ENCODE peak calls at places on chromosome 1, in eight cellular contexts. One of them, this sample, is unnamed.

GRCh38 chr1:206833131-206833530 is 32.3 kb upstream of the IL20 start:
- DNase-seq in mammary epithelial cell: no peak
- DNase-seq in body of pancreas: no peak
- DNase-seq in ovary: no peak
- DNase-seq in bronchial epithelial cell: no peak
- DNase-seq in Peyer's patch: no peak
- DNase-seq in cardiac muscle cell: no peak
- DNase-seq in GM12878: no peak
- DNase-seq in this sample: no peak

GRCh38 chr1:234927968-234928635 is 200.5 kb downstream of the TOMM20 start:
- DNase-seq in mammary epithelial cell: no peak
- DNase-seq in body of pancreas: no peak
- DNase-seq in ovary: no peak
- DNase-seq in bronchial epithelial cell: no peak
- DNase-seq in Peyer's patch: no peak
- DNase-seq in cardiac muscle cell: no peak
- DNase-seq in GM12878: no peak
- DNase-seq in this sample: no peak

GRCh38 chr1:10794724-10795304 is 1.6 kb downstream of the CASZ1 start:
- DNase-seq in mammary epithelial cell: peak; percentile 30
- DNase-seq in body of pancreas: no peak
- DNase-seq in ovary: no peak
- DNase-seq in bronchial epithelial cell: no peak
- DNase-seq in Peyer's patch: no peak
- DNase-seq in cardiac muscle cell: no peak
- DNase-seq in GM12878: no peak
- DNase-seq in this sample: no peak

GRCh38 chr1:43455205-43455889 is 1.6 kb upstream of the HYI start:
- DNase-seq in mammary epithelial cell: no peak
- DNase-seq in body of pancreas: peak; percentile 55
- DNase-seq in ovary: no peak
- DNase-seq in bronchial epithelial cell: no peak
- DNase-seq in Peyer's patch: no peak
- DNase-seq in cardiac muscle cell: no peak
- DNase-seq in GM12878: no peak
- DNase-seq in this sample: no peak

GRCh38 chr1:167342846-167343245 is 122.2 kb downstream of the POU2F1 start:
- DNase-seq in mammary epithelial cell: no peak
- DNase-seq in body of pancreas: no peak
- DNase-seq in ovary: no peak
- DNase-seq in bronchial epithelial cell: peak; percentile 47
- DNase-seq in Peyer's patch: no peak
- DNase-seq in cardiac muscle cell: no peak
- DNase-seq in GM12878: no peak
- DNase-seq in this sample: no peak

GRCh38 chr1:228158151-228158571 is 7.4 kb upstream of the IBA57 start:
- DNase-seq in mammary epithelial cell: no peak
- DNase-seq in body of pancreas: no peak
- DNase-seq in ovary: no peak
- DNase-seq in bronchial epithelial cell: no peak
- DNase-seq in Peyer's patch: no peak
- DNase-seq in cardiac muscle cell: peak; percentile 13
- DNase-seq in GM12878: no peak
- DNase-seq in this sample: no peak

GRCh38 chr1:175742790-175743459 is 470 bp downstream of the TNR start:
- DNase-seq in mammary epithelial cell: peak; percentile 45
- DNase-seq in body of pancreas: no peak
- DNase-seq in ovary: no peak
- DNase-seq in bronchial epithelial cell: peak; percentile 5
- DNase-seq in Peyer's patch: no peak
- DNase-seq in cardiac muscle cell: peak; percentile 71
- DNase-seq in GM12878: no peak
- DNase-seq in this sample: peak; percentile 12

GRCh38 chr1:96596226-96596625 is 125.4 kb upstream of the PTBP2 start:
- DNase-seq in mammary epithelial cell: peak; percentile 21
- DNase-seq in body of pancreas: no peak
- DNase-seq in ovary: no peak
- DNase-seq in bronchial epithelial cell: peak; percentile 18
- DNase-seq in Peyer's patch: no peak
- DNase-seq in cardiac muscle cell: peak; percentile 59
- DNase-seq in GM12878: no peak
- DNase-seq in this sample: no peak

GRCh38 chr1:245551536-245551935 is 396.8 kb downstream of the KIF26B start:
- DNase-seq in mammary epithelial cell: no peak
- DNase-seq in body of pancreas: no peak
- DNase-seq in ovary: no peak
- DNase-seq in bronchial epithelial cell: no peak
- DNase-seq in Peyer's patch: no peak
- DNase-seq in cardiac muscle cell: no peak
- DNase-seq in GM12878: no peak
- DNase-seq in this sample: no peak

GRCh38 chr1:116853680-116854191 is 56.0 kb upstream of the PTGFRN start:
- DNase-seq in mammary epithelial cell: peak; percentile 83
- DNase-seq in body of pancreas: peak; percentile 72
- DNase-seq in ovary: no peak
- DNase-seq in bronchial epithelial cell: peak; percentile 96
- DNase-seq in Peyer's patch: no peak
- DNase-seq in cardiac muscle cell: peak; percentile 66
- DNase-seq in GM12878: no peak
- DNase-seq in this sample: peak; percentile 88

GRCh38 chr1:172723251-172723650 is 64.3 kb downstream of the FASLG start:
- DNase-seq in mammary epithelial cell: no peak
- DNase-seq in body of pancreas: no peak
- DNase-seq in ovary: no peak
- DNase-seq in bronchial epithelial cell: no peak
- DNase-seq in Peyer's patch: no peak
- DNase-seq in cardiac muscle cell: peak; percentile 55
- DNase-seq in GM12878: no peak
- DNase-seq in this sample: no peak

GRCh38 chr1:228001738-228002535 is 4.9 kb upstream of the WNT3A start:
- DNase-seq in mammary epithelial cell: no peak
- DNase-seq in body of pancreas: no peak
- DNase-seq in ovary: no peak
- DNase-seq in bronchial epithelial cell: no peak
- DNase-seq in Peyer's patch: no peak
- DNase-seq in cardiac muscle cell: no peak
- DNase-seq in GM12878: no peak
- DNase-seq in this sample: no peak

GRCh38 chr1:206489980-206490534 is 17.3 kb upstream of the RASSF5 start:
- DNase-seq in mammary epithelial cell: peak; percentile 47
- DNase-seq in body of pancreas: peak; percentile 88
- DNase-seq in ovary: peak; percentile 70
- DNase-seq in bronchial epithelial cell: peak; percentile 47
- DNase-seq in Peyer's patch: peak; percentile 64
- DNase-seq in cardiac muscle cell: peak; percentile 86
- DNase-seq in GM12878: no peak
- DNase-seq in this sample: no peak

GRCh38 chr1:28328228-28328648 is 602 bp upstream of the MED18 start:
- DNase-seq in mammary epithelial cell: no peak
- DNase-seq in body of pancreas: no peak
- DNase-seq in ovary: peak; percentile 17
- DNase-seq in bronchial epithelial cell: no peak
- DNase-seq in Peyer's patch: no peak
- DNase-seq in cardiac muscle cell: no peak
- DNase-seq in GM12878: no peak
- DNase-seq in this sample: no peak

GRCh38 chr1:28326980-28327379 is 1.9 kb upstream of the MED18 start:
- DNase-seq in mammary epithelial cell: peak; percentile 74
- DNase-seq in body of pancreas: no peak
- DNase-seq in ovary: no peak
- DNase-seq in bronchial epithelial cell: peak; percentile 89
- DNase-seq in Peyer's patch: no peak
- DNase-seq in cardiac muscle cell: no peak
- DNase-seq in GM12878: no peak
- DNase-seq in this sample: no peak

GRCh38 chr1:28326505-28326904 is 2.3 kb upstream of the MED18 start:
- DNase-seq in mammary epithelial cell: no peak
- DNase-seq in body of pancreas: no peak
- DNase-seq in ovary: no peak
- DNase-seq in bronchial epithelial cell: no peak
- DNase-seq in Peyer's patch: no peak
- DNase-seq in cardiac muscle cell: no peak
- DNase-seq in GM12878: no peak
- DNase-seq in this sample: no peak

GRCh38 chr1:28322209-28322608 is 6.6 kb upstream of the MED18 start:
- DNase-seq in mammary epithelial cell: no peak
- DNase-seq in body of pancreas: peak; percentile 60
- DNase-seq in ovary: no peak
- DNase-seq in bronchial epithelial cell: peak; percentile 21
- DNase-seq in Peyer's patch: no peak
- DNase-seq in cardiac muscle cell: no peak
- DNase-seq in GM12878: peak; percentile 48
- DNase-seq in this sample: peak; percentile 88

GRCh38 chr1:28323720-28324119 is 5.1 kb upstream of the MED18 start:
- DNase-seq in mammary epithelial cell: no peak
- DNase-seq in body of pancreas: no peak
- DNase-seq in ovary: no peak
- DNase-seq in bronchial epithelial cell: no peak
- DNase-seq in Peyer's patch: no peak
- DNase-seq in cardiac muscle cell: no peak
- DNase-seq in GM12878: no peak
- DNase-seq in this sample: no peak
- TF ChIP-seq CTCF in mammary epithelial cell: no peak
- TF ChIP-seq CTCF in body of pancreas: no peak
- TF ChIP-seq CTCF in ovary: no peak
- TF ChIP-seq CTCF in bronchial epithelial cell: no peak
- TF ChIP-seq CTCF in Peyer's patch: no peak
- TF ChIP-seq CTCF in cardiac muscle cell: no peak
- TF ChIP-seq CTCF in GM12878: no peak
- TF ChIP-seq CTCF in this sample: no peak

GRCh38 chr1:157291083-157291482 is 152.9 kb upstream of the ETV3 start:
- DNase-seq in mammary epithelial cell: no peak
- DNase-seq in body of pancreas: no peak
- DNase-seq in ovary: no peak
- DNase-seq in bronchial epithelial cell: no peak
- DNase-seq in Peyer's patch: no peak
- DNase-seq in cardiac muscle cell: no peak
- DNase-seq in GM12878: no peak
- DNase-seq in this sample: no peak

GRCh38 chr1:157292302-157292701 is 154.1 kb upstream of the ETV3 start:
- DNase-seq in mammary epithelial cell: no peak
- DNase-seq in body of pancreas: no peak
- DNase-seq in ovary: no peak
- DNase-seq in bronchial epithelial cell: no peak
- DNase-seq in Peyer's patch: no peak
- DNase-seq in cardiac muscle cell: no peak
- DNase-seq in GM12878: no peak
- DNase-seq in this sample: no peak

GRCh38 chr1:157289001-157289400 is 150.8 kb upstream of the ETV3 start:
- DNase-seq in mammary epithelial cell: no peak
- DNase-seq in body of pancreas: no peak
- DNase-seq in ovary: no peak
- DNase-seq in bronchial epithelial cell: peak; percentile 7
- DNase-seq in Peyer's patch: no peak
- DNase-seq in cardiac muscle cell: no peak
- DNase-seq in GM12878: no peak
- DNase-seq in this sample: no peak

GRCh38 chr1:157289424-157290105 is 151.4 kb upstream of the ETV3 start:
- DNase-seq in mammary epithelial cell: no peak
- DNase-seq in body of pancreas: no peak
- DNase-seq in ovary: no peak
- DNase-seq in bronchial epithelial cell: no peak
- DNase-seq in Peyer's patch: no peak
- DNase-seq in cardiac muscle cell: no peak
- DNase-seq in GM12878: no peak
- DNase-seq in this sample: no peak

DNA sequence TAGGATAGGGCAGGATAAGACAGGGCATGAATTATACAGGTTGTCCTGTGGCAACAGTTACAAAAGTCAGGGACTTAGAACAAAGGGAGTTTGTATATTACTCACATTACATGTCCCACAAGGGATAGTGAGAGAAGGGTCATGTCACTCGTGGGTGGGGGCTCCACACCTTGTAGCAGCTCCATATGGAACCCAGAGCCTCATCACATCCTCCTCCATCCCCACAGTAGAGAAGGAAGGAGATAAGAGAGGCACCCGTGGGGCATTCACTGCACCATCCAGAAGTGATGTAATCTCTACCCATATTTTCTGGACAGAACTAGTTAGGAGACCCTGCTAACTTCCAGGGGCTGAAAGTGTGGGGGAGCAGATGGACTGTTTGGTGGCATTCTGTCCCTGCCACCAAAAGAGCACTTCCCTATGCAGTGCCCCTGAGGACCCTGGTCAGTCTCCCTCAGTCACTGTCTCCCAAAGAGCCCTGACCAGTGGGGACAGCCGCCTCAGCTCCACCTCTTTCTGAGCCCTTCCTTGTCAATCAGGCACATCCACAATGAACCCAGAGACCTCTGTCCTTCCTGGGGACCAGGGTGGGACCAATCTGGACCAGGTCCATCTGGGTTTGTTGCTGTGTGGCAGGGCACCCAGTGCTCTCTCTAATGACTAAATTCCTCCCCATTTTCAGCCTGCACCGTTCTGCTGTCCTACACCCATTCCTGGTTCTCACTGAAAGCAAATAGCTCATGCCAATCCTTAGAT is 154.8 kb upstream of the ETV3 start:
- DNase-seq in mammary epithelial cell: no peak
- DNase-seq in body of pancreas: no peak
- DNase-seq in ovary: no peak
- DNase-seq in bronchial epithelial cell: no peak
- DNase-seq in Peyer's patch: no peak
- DNase-seq in cardiac muscle cell: no peak
- DNase-seq in GM12878: no peak
- DNase-seq in this sample: no peak
- H3K27me3 ChIP-seq in mammary epithelial cell: peaks cover 2% of the 10 kb centered on the region
- H3K27me3 ChIP-seq in body of pancreas: no peaks in the 10 kb centered on the region
- H3K27me3 ChIP-seq in ovary: no peaks in the 10 kb centered on the region
- H3K27me3 ChIP-seq in bronchial epithelial cell: no peaks in the 10 kb centered on the region
- H3K27me3 ChIP-seq in Peyer's patch: no peaks in the 10 kb centered on the region
- H3K27me3 ChIP-seq in cardiac muscle cell: no peaks in the 10 kb centered on the region
- H3K27me3 ChIP-seq in GM12878: no peaks in the 10 kb centered on the region
- H3K27me3 ChIP-seq in this sample: no peaks in the 10 kb centered on the region

DNA sequence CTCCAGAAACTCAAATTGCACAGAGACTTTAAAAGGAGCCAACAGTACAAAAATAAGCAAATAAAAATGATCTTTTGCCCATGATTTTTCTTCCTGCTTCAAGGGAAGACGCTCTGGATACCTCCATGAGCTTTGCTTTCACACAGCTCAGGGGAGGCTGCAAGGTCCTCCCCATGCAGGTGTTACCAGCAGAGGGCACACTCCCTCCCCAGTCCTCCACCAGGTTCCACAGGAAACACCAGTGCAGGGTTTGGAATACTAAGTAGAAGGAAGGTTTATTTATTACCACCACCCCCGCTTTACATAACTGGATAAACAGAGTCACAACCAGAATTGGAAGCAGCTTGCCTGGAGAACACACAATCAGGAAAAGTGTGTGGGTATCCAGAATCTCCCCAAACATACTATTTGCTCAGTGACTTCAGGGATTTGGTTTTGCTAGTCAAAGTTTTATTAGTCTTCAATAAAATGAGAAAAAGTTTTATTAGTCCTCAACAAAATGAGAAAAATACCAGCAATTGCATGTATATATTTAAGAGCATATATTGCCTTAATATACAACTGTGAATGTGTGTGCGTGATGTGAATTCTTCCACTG is 37.3 kb downstream of the HSD3B1 start:
- DNase-seq in mammary epithelial cell: no peak
- DNase-seq in body of pancreas: no peak
- DNase-seq in ovary: no peak
- DNase-seq in bronchial epithelial cell: peak; percentile 11
- DNase-seq in Peyer's patch: no peak
- DNase-seq in cardiac muscle cell: peak; percentile 16
- DNase-seq in GM12878: no peak
- DNase-seq in this sample: no peak
- TF ChIP-seq CTCF in mammary epithelial cell: peak; percentile 59
- TF ChIP-seq CTCF in body of pancreas: no peak
- TF ChIP-seq CTCF in ovary: no peak
- TF ChIP-seq CTCF in bronchial epithelial cell: peak; percentile 52
- TF ChIP-seq CTCF in Peyer's patch: peak; percentile 33
- TF ChIP-seq CTCF in cardiac muscle cell: peak; percentile 45
- TF ChIP-seq CTCF in GM12878: peak; percentile 63
- TF ChIP-seq CTCF in this sample: peak; percentile 46

GRCh38 chr1:164559342-164560070 is 522 bp downstream of the PBX1 start:
- DNase-seq in mammary epithelial cell: peak; percentile 30
- DNase-seq in body of pancreas: peak; percentile 23
- DNase-seq in ovary: peak; percentile 35
- DNase-seq in bronchial epithelial cell: peak; percentile 26
- DNase-seq in Peyer's patch: no peak
- DNase-seq in cardiac muscle cell: peak; percentile 50
- DNase-seq in GM12878: no peak
- DNase-seq in this sample: no peak
- H3K27me3 ChIP-seq in mammary epithelial cell: no peaks in the 10 kb centered on the region
- H3K27me3 ChIP-seq in body of pancreas: no peaks in the 10 kb centered on the region
- H3K27me3 ChIP-seq in ovary: no peaks in the 10 kb centered on the region
- H3K27me3 ChIP-seq in bronchial epithelial cell: no peaks in the 10 kb centered on the region
- H3K27me3 ChIP-seq in Peyer's patch: no peaks in the 10 kb centered on the region
- H3K27me3 ChIP-seq in cardiac muscle cell: no peaks in the 10 kb centered on the region
- H3K27me3 ChIP-seq in GM12878: no peaks in the 10 kb centered on the region
- H3K27me3 ChIP-seq in this sample: no peaks in the 10 kb centered on the region